ENCODE peak calls at places on chromosomes 4 and X, in eight cellular contexts. C, G, X, V, S, O, B and W are unnamed samples.

GRCh38 chr4:188372856-188373255 is 233.6 kb downstream of the TRIML1 start:
- DNase-seq in C (peak; percentile 53), G (peak; percentile 64), X (no peak), V (no peak), S (peak; percentile 9), O (no peak), B (no peak), W (no peak)

GRCh38 chrX:136781180-136781797 is 557 bp upstream of the ARHGEF6 start:
- DNase-seq in C (peak; percentile 49), G (no peak), X (no peak), V (no peak), S (no peak), O (no peak), B (no peak), W (no peak)

GRCh38 chr4:80462537-80463207 is 127.1 kb downstream of the CFAP299 start:
- DNase-seq in C (peak; percentile 26), G (no peak), X (no peak), V (no peak), S (no peak), O (no peak), B (no peak), W (no peak)

GRCh38 chrX:15714529-15714928 is 23.5 kb upstream of the CA5B start:
- DNase-seq in C (peak; percentile 66), G (peak; percentile 0), X (no peak), V (no peak), S (no peak), O (no peak), B (no peak), W (no peak)

GRCh38 chrX:130330706-130331105 is 9.0 kb upstream of the SLC25A14 start:
- DNase-seq in C (peak; percentile 69), G (peak; percentile 48), X (peak; percentile 40), V (no peak), S (peak; percentile 27), O (peak; percentile 79), B (no peak), W (no peak)

GRCh38 chr4:85039526-85039925 is 73.0 kb upstream of the WDFY3 start:
- DNase-seq in C (peak; percentile 48), G (peak; percentile 79), X (no peak), V (no peak), S (peak; percentile 2), O (no peak), B (no peak), W (no peak)

GRCh38 chr4:18480342-18480741 is 458.8 kb upstream of the LCORL start:
- DNase-seq in C (no peak), G (no peak), X (no peak), V (no peak), S (no peak), O (no peak), B (no peak), W (no peak)

GRCh38 chrX:12425496-12425895 is 287.2 kb downstream of the FRMPD4 start:
- DNase-seq in C (no peak), G (no peak), X (no peak), V (no peak), S (no peak), O (no peak), B (no peak), W (no peak)

GRCh38 chrX:19627533-19627932 is 112.2 kb upstream of the MAP3K15 start:
- DNase-seq in C (peak; percentile 57), G (peak; percentile 50), X (no peak), V (no peak), S (no peak), O (no peak), B (no peak), W (no peak)

GRCh38 chr4:168306476-168306875 is 12.1 kb downstream of the DDX60 start:
- DNase-seq in C (no peak), G (no peak), X (no peak), V (no peak), S (no peak), O (no peak), B (no peak), W (no peak)

GRCh38 chr4:184472540-184473264 is 1.6 kb downstream of the IRF2 start:
- DNase-seq in C (peak; percentile 69), G (peak; percentile 66), X (peak; percentile 80), V (peak; percentile 83), S (peak; percentile 87), O (peak; percentile 79), B (peak; percentile 30), W (peak; percentile 90)

GRCh38 chrX:24200133-24200532 is 50.6 kb downstream of the ZFX start:
- DNase-seq in C (no peak), G (no peak), X (no peak), V (no peak), S (no peak), O (no peak), B (no peak), W (no peak)

GRCh38 chr4:151854731-151855130 is 93.9 kb upstream of the GATB start:
- DNase-seq in C (peak; percentile 79), G (peak; percentile 33), X (no peak), V (no peak), S (no peak), O (no peak), B (no peak), W (no peak)

GRCh38 chr4:74675673-74676279 is 118.5 kb downstream of the BTC start:
- DNase-seq in C (peak; percentile 69), G (peak; percentile 70), X (peak; percentile 31), V (no peak), S (peak; percentile 16), O (peak; percentile 72), B (no peak), W (no peak)

GRCh38 chr4:176223561-176223960 is 28.2 kb upstream of the SPATA4 start:
- DNase-seq in C (no peak), G (no peak), X (no peak), V (no peak), S (no peak), O (no peak), B (no peak), W (no peak)